ENCODE peak calls at places on chromosome 20, in seven cellular contexts. One of them, this sample, is unnamed.

GRCh38 chr20:58829531-58829941 is 21.2 kb downstream of the GNAS-AS1 start:
- DNase-seq in lung microvascular endothelial cell: no peak
- DNase-seq in ovary: no peak
- DNase-seq in cardiac fibroblast: peak
- DNase-seq in 8988T: no peak
- DNase-seq in HTR-8/SVneo: no peak
- DNase-seq in MCF 10A: no peak
- DNase-seq in this sample: no peak

GRCh38 chr20:64051033-64051452 is 1.6 kb upstream of the SOX18 start:
- DNase-seq in cardiac fibroblast: no peak
- DNase-seq in ovary: no peak
- DNase-seq in MCF 10A: no peak
- DNase-seq in lung microvascular endothelial cell: no peak
- DNase-seq in HTR-8/SVneo: no peak
- DNase-seq in 8988T: no peak
- DNase-seq in this sample: no peak

GRCh38 chr20:48722737-48723191 is 105.0 kb downstream of the PREX1 start:
- DNase-seq in cardiac fibroblast: peak
- DNase-seq in HTR-8/SVneo: no peak
- DNase-seq in 8988T: no peak
- DNase-seq in MCF 10A: peak
- DNase-seq in lung microvascular endothelial cell: peak
- DNase-seq in ovary: no peak
- DNase-seq in this sample: no peak

GRCh38 chr20:41352666-41353065 is 12.0 kb downstream of the LPIN3 start:
- DNase-seq in cardiac fibroblast: no peak
- DNase-seq in lung microvascular endothelial cell: no peak
- DNase-seq in HTR-8/SVneo: no peak
- DNase-seq in 8988T: no peak
- DNase-seq in ovary: no peak
- DNase-seq in MCF 10A: no peak
- DNase-seq in this sample: no peak

GRCh38 chr20:23971320-23971719 is 17.3 kb downstream of the GGTLC1 start:
- DNase-seq in MCF 10A: no peak
- DNase-seq in ovary: no peak
- DNase-seq in 8988T: no peak
- DNase-seq in HTR-8/SVneo: no peak
- DNase-seq in lung microvascular endothelial cell: no peak
- DNase-seq in cardiac fibroblast: no peak
- DNase-seq in this sample: no peak

GRCh38 chr20:5153612-5154542 is 27.1 kb downstream of the CDS2 start:
- DNase-seq in MCF 10A: peak
- DNase-seq in lung microvascular endothelial cell: no peak
- DNase-seq in HTR-8/SVneo: no peak
- DNase-seq in ovary: no peak
- DNase-seq in cardiac fibroblast: no peak
- DNase-seq in 8988T: no peak
- DNase-seq in this sample: no peak

GRCh38 chr20:40727960-40728359 is 38.9 kb upstream of the MAFB start:
- DNase-seq in cardiac fibroblast: no peak
- DNase-seq in lung microvascular endothelial cell: no peak
- DNase-seq in 8988T: no peak
- DNase-seq in HTR-8/SVneo: no peak
- DNase-seq in ovary: no peak
- DNase-seq in MCF 10A: peak
- DNase-seq in this sample: no peak

GRCh38 chr20:35515949-35516645 is 13.4 kb downstream of the C20orf173 start:
- DNase-seq in 8988T: no peak
- DNase-seq in lung microvascular endothelial cell: no peak
- DNase-seq in MCF 10A: peak
- DNase-seq in ovary: no peak
- DNase-seq in cardiac fibroblast: peak
- DNase-seq in HTR-8/SVneo: peak
- DNase-seq in this sample: no peak

This sample was measured in HuH-7.5.